ENCODE peak calls at places on chromosomes 4 and X, in four cellular contexts. One of them, this sample, is unnamed.

GRCh38 chr4:1183985-1184773 is 11.8 kb upstream of the SPON2 start:
- DNase-seq in AG09309: no peak
- DNase-seq in sigmoid colon: no peak
- DNase-seq in IMR-90: no peak
- DNase-seq in this sample: peak

GRCh38 chr4:121846662-121847061 is 23.0 kb upstream of the CCNA2 start:
- DNase-seq in sigmoid colon: no peak
- DNase-seq in AG09309: no peak
- DNase-seq in IMR-90: no peak
- DNase-seq in this sample: no peak

GRCh38 chr4:111512081-111512774 is 633.0 kb upstream of the FAM241A start:
- DNase-seq in IMR-90: peak
- DNase-seq in AG09309: peak
- DNase-seq in sigmoid colon: no peak
- DNase-seq in this sample: peak

GRCh38 chr4:57044996-57045395 is 65.2 kb downstream of the IGFBP7 start:
- DNase-seq in sigmoid colon: no peak
- DNase-seq in AG09309: no peak
- DNase-seq in IMR-90: peak
- DNase-seq in this sample: peak

GRCh38 chrX:139692506-139692849 is 15.5 kb downstream of the MCF2 start:
- DNase-seq in IMR-90: no peak
- DNase-seq in sigmoid colon: no peak
- DNase-seq in AG09309: no peak
- DNase-seq in this sample: no peak

GRCh38 chr4:28259951-28260350 is 1399.3 kb downstream of the STIM2 start:
- DNase-seq in IMR-90: no peak
- DNase-seq in AG09309: no peak
- DNase-seq in sigmoid colon: no peak
- DNase-seq in this sample: no peak

GRCh38 chr4:169179609-169180526 is 90.9 kb downstream of the SH3RF1 start:
- DNase-seq in sigmoid colon: no peak
- DNase-seq in IMR-90: peak
- DNase-seq in AG09309: no peak
- DNase-seq in this sample: peak

GRCh38 chr4:6250235-6250983 is 19.2 kb upstream of the WFS1 start:
- DNase-seq in IMR-90: peak
- DNase-seq in sigmoid colon: no peak
- DNase-seq in AG09309: peak
- DNase-seq in this sample: peak

GRCh38 chrX:151697537-151697936 is 2.3 kb downstream of the PRRG3 start:
- DNase-seq in AG09309: peak
- DNase-seq in sigmoid colon: peak
- DNase-seq in IMR-90: no peak
- DNase-seq in this sample: peak

GRCh38 chr4:102318105-102318504 is 27.2 kb downstream of the SLC39A8 start:
- DNase-seq in sigmoid colon: no peak
- DNase-seq in IMR-90: no peak
- DNase-seq in AG09309: no peak
- DNase-seq in this sample: no peak

GRCh38 chrX:19457662-19458061 is 57.6 kb downstream of the MAP3K15 start:
- DNase-seq in IMR-90: no peak
- DNase-seq in sigmoid colon: no peak
- DNase-seq in AG09309: no peak
- DNase-seq in this sample: no peak

GRCh38 chrX:100658936-100659335 is 14.9 kb downstream of the SRPX2 start:
- DNase-seq in sigmoid colon: no peak
- DNase-seq in IMR-90: no peak
- DNase-seq in AG09309: no peak
- DNase-seq in this sample: peak

GRCh38 chrX:132615396-132616131 is 126.7 kb upstream of the MBNL3 start:
- DNase-seq in IMR-90: peak
- DNase-seq in AG09309: no peak
- DNase-seq in sigmoid colon: no peak
- DNase-seq in this sample: peak

GRCh38 chr4:86357608-86358007 is 2.2 kb downstream of the MAPK10 start:
- DNase-seq in IMR-90: no peak
- DNase-seq in AG09309: no peak
- DNase-seq in sigmoid colon: no peak
- DNase-seq in this sample: no peak

GRCh38 chr4:139210486-139210885 is 33.5 kb upstream of the ELF2 start:
- DNase-seq in AG09309: no peak
- DNase-seq in sigmoid colon: no peak
- DNase-seq in IMR-90: no peak
- DNase-seq in this sample: peak

GRCh38 chr4:79886557-79886956 is 186.5 kb downstream of the ANTXR2 start:
- DNase-seq in IMR-90: no peak
- DNase-seq in sigmoid colon: no peak
- DNase-seq in AG09309: no peak
- DNase-seq in this sample: no peak

GRCh38 chrX:30489323-30489722 is 88.2 kb downstream of the TASL start:
- DNase-seq in sigmoid colon: no peak
- DNase-seq in AG09309: no peak
- DNase-seq in IMR-90: no peak
- DNase-seq in this sample: no peak

GRCh38 chrX:30483996-30484395 is 93.6 kb downstream of the TASL start:
- DNase-seq in IMR-90: no peak
- DNase-seq in sigmoid colon: no peak
- DNase-seq in AG09309: no peak
- DNase-seq in this sample: no peak

GRCh38 chrX:30493348-30493747 is 84.2 kb downstream of the TASL start:
- DNase-seq in sigmoid colon: no peak
- DNase-seq in AG09309: no peak
- DNase-seq in IMR-90: no peak
- DNase-seq in this sample: no peak

DNA sequence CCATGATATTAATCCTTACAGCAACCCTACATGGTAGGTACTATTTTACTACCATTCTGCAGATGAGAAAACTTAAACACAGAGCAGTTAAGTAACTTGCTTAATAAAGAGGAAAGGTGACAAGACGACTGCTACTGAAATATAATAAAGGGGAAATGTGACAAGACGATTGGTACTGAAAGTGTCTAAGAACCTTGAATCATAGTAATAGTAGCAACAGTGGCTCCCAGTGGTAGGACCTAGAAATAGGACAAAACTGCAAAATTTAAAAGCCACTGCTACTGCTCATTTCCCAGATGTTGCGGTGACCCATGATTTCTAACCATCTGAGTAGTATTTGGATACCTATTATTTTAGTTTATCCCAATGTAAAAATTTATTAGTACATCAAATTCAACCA is 89.5 kb downstream of the TASL start:
- DNase-seq in AG09309: no peak
- DNase-seq in sigmoid colon: no peak
- DNase-seq in IMR-90: peak
- DNase-seq in this sample: peak
- TF ChIP-seq CTCF in AG09309: peak
- TF ChIP-seq CTCF in sigmoid colon: no peak
- TF ChIP-seq CTCF in IMR-90: peak
- TF ChIP-seq CTCF in this sample: no peak

DNA sequence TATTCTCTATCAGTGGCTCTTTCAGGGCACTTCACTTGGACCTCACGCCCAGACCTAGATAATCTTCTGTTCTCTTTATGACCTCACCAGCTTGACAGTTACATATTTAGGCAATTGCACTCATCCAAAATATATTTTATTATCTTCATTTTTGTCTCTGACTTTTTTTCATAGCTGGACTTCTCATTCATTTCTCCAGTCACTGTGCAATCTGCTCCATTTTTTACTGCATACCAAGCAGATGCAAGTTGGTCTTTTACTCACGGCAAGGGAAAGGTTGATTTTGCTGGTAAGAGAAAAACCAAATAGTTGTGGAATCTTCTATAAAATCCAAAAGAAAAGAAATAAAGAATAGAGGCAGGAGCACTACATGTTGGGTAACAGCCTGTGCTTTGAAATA is 31.7 kb downstream of the MAD2L1 start:
- DNase-seq in IMR-90: peak
- DNase-seq in sigmoid colon: no peak
- DNase-seq in AG09309: no peak
- DNase-seq in this sample: no peak
- H3K4me3 ChIP-seq in IMR-90: no peak
- H3K4me3 ChIP-seq in sigmoid colon: no peak
- H3K4me3 ChIP-seq in AG09309: no peak
- H3K4me3 ChIP-seq in this sample: no peak

GRCh38 chr4:24810016-24810415 is 14.6 kb downstream of the SOD3 start:
- DNase-seq in AG09309: no peak
- DNase-seq in sigmoid colon: no peak
- DNase-seq in IMR-90: peak
- DNase-seq in this sample: peak

GRCh38 chr4:24807611-24808010 is 12.2 kb downstream of the SOD3 start:
- DNase-seq in AG09309: no peak
- DNase-seq in IMR-90: no peak
- DNase-seq in sigmoid colon: no peak
- DNase-seq in this sample: no peak

GRCh38 chr4:24808955-24809354 is 13.6 kb downstream of the SOD3 start:
- DNase-seq in IMR-90: no peak
- DNase-seq in sigmoid colon: no peak
- DNase-seq in AG09309: no peak
- DNase-seq in this sample: no peak

GRCh38 chr4:24808261-24808660 is 12.9 kb downstream of the SOD3 start:
- DNase-seq in sigmoid colon: no peak
- DNase-seq in AG09309: no peak
- DNase-seq in IMR-90: no peak
- DNase-seq in this sample: no peak

GRCh38 chr4:24809376-24809775 is 14.0 kb downstream of the SOD3 start:
- DNase-seq in sigmoid colon: no peak
- DNase-seq in IMR-90: no peak
- DNase-seq in AG09309: no peak
- DNase-seq in this sample: no peak
- TF ChIP-seq CTCF in sigmoid colon: no peak
- TF ChIP-seq CTCF in IMR-90: no peak
- TF ChIP-seq CTCF in AG09309: no peak
- TF ChIP-seq CTCF in this sample: peak

GRCh38 chr4:146095867-146096266 is 79.7 kb upstream of the LSM6 start:
- DNase-seq in IMR-90: no peak
- DNase-seq in sigmoid colon: no peak
- DNase-seq in AG09309: no peak
- DNase-seq in this sample: no peak

GRCh38 chr4:146098978-146099377 is 76.5 kb upstream of the LSM6 start:
- DNase-seq in AG09309: no peak
- DNase-seq in IMR-90: no peak
- DNase-seq in sigmoid colon: no peak
- DNase-seq in this sample: no peak

GRCh38 chr4:146096374-146096773 is 79.1 kb upstream of the LSM6 start:
- DNase-seq in sigmoid colon: no peak
- DNase-seq in AG09309: no peak
- DNase-seq in IMR-90: no peak
- DNase-seq in this sample: no peak

GRCh38 chr4:146098397-146098796 is 77.1 kb upstream of the LSM6 start:
- DNase-seq in AG09309: no peak
- DNase-seq in sigmoid colon: no peak
- DNase-seq in IMR-90: no peak
- DNase-seq in this sample: no peak

GRCh38 chr4:146095091-146095690 is 80.3 kb upstream of the LSM6 start:
- DNase-seq in sigmoid colon: no peak
- DNase-seq in IMR-90: peak
- DNase-seq in AG09309: peak
- DNase-seq in this sample: peak
- H3K4me3 ChIP-seq in sigmoid colon: no peak
- H3K4me3 ChIP-seq in IMR-90: no peak
- H3K4me3 ChIP-seq in AG09309: no peak
- H3K4me3 ChIP-seq in this sample: no peak

This sample was measured in fibroblast of villous mesenchyme.